ENCODE peak calls at places on chromosomes 1 and 21, in seven cellular contexts. B, A, P, L, Y, Z and I are unnamed samples.

GRCh38 chr1:47755368-47755990 is 241.7 kb downstream of the TRABD2B start:
- DNase-seq in A (peak; percentile 27), L (peak; percentile 59), Y (peak; percentile 39), P (no peak), B (no peak), Z (peak; percentile 23), I (no peak)

GRCh38 chr21:44370027-44370735 is 16.8 kb downstream of the TRPM2 start:
- DNase-seq in L (peak; percentile 73), A (peak; percentile 24), P (no peak), B (peak; percentile 46), Y (no peak), Z (peak; percentile 37), I (peak; percentile 30)

GRCh38 chr21:43287111-43287973 is 118.5 kb downstream of the CRYAA start:
- DNase-seq in Y (no peak), P (no peak), L (no peak), Z (no peak), A (no peak), B (peak; percentile 36), I (no peak)

GRCh38 chr1:22773981-22774471 is 63.4 kb downstream of the EPHB2 start:
- DNase-seq in Z (no peak), P (no peak), A (no peak), B (no peak), Y (no peak), L (no peak), I (peak; percentile 67)

GRCh38 chr21:42799516-42799915 is 79.8 kb downstream of the WDR4 start:
- DNase-seq in P (no peak), Z (no peak), Y (no peak), B (no peak), A (no peak), L (no peak), I (no peak)

GRCh38 chr1:53104289-53104913 is 38.0 kb downstream of the SLC1A7 start:
- DNase-seq in Z (no peak), Y (no peak), B (no peak), L (no peak), P (no peak), A (no peak), I (no peak)

GRCh38 chr1:21261551-21262281 is 28.5 kb downstream of the ECE1 start:
- DNase-seq in Z (no peak), P (no peak), L (no peak), B (no peak), Y (no peak), A (peak; percentile 81), I (peak; percentile 91)

GRCh38 chr1:202624088-202624780 is 86.0 kb downstream of the SYT2 start:
- DNase-seq in B (no peak), L (no peak), Z (no peak), P (no peak), A (no peak), Y (no peak), I (no peak)

GRCh38 chr1:42177551-42177981 is 13.0 kb upstream of the GUCA2A start:
- DNase-seq in L (no peak), P (no peak), Y (no peak), B (no peak), Z (peak; percentile 83), A (no peak), I (peak; percentile 88)

GRCh38 chr1:108016451-108016920 is 51.5 kb upstream of the VAV3 start:
- DNase-seq in L (no peak), P (peak; percentile 31), A (peak; percentile 70), B (no peak), Y (no peak), Z (no peak), I (peak; percentile 97)

GRCh38 chr1:200051620-200052019 is 24.1 kb downstream of the NR5A2 start:
- DNase-seq in L (no peak), P (no peak), Z (no peak), B (no peak), Y (no peak), A (no peak), I (no peak)

GRCh38 chr1:23529146-23530088 is 1.6 kb downstream of the E2F2 start:
- DNase-seq in Y (no peak), B (no peak), L (no peak), A (no peak), Z (peak; percentile 18), P (no peak), I (no peak)

GRCh38 chr1:207909687-207910086 is 1.2 kb downstream of the CD34 start:
- DNase-seq in L (no peak), A (no peak), B (no peak), Z (no peak), Y (no peak), P (no peak), I (no peak)

GRCh38 chr1:178126261-178126660 is 32.4 kb downstream of the RASAL2 start:
- DNase-seq in L (no peak), B (no peak), Y (no peak), P (no peak), Z (no peak), A (no peak), I (no peak)